ENCODE peak calls at places on chromosomes 7 and 10, in eight cellular contexts. C is GM23248; H is fibroblast of pulmonary artery; B is effector memory CD8-positive, alpha-beta T cell; A is naive B cell; N is stimulated activated CD4-positive, alpha-beta T cell treated with anti-CD3 and anti-CD28 coated beads, Interleukin-4, amount 100 ng/mL, for 48 hours; F is activated CD8-positive, alpha-beta memory T cell treated with anti-CD3 and anti-CD28 coated beads, Interleukin-2, amount 50 U/mL, for 4 hours; X is activated CD8-positive, alpha-beta T cell treated with anti-CD3 and anti-CD28 coated beads for 36 hours. O is an unnamed sample.

GRCh38 chr7:27217951-27218350 is 18.1 kb upstream of the HOXA13 start:
- DNase-seq in C (no peak), H (no peak), B (no peak), A (no peak), N (no peak), F (no peak), X (no peak), O (no peak)

GRCh38 chr10:29443745-29444523 is 155.1 kb downstream of the LYZL1 start:
- DNase-seq in C (no peak), H (no peak), B (no peak), A (no peak), N (no peak), F (no peak), X (peak), O (no peak)

GRCh38 chr10:130160775-130161174 is 24.6 kb downstream of the GLRX3 start:
- DNase-seq in C (no peak), H (no peak), B (no peak), A (no peak), N (no peak), F (no peak), X (peak), O (no peak)

GRCh38 chr10:20709708-20710107 is 187.4 kb downstream of the NEBL start:
- DNase-seq in C (no peak), H (no peak), B (no peak), A (no peak), N (no peak), F (no peak), X (no peak), O (no peak)

GRCh38 chr10:127117125-127117524 is 79.3 kb downstream of the INSYN2A start:
- DNase-seq in C (peak), H (peak), B (no peak), A (no peak), N (peak), F (no peak), X (peak), O (no peak)

GRCh38 chr10:121774404-121774803 is 153.4 kb downstream of the ATE1 start:
- DNase-seq in C (peak), H (no peak), B (no peak), A (no peak), N (no peak), F (no peak), X (no peak), O (no peak)

GRCh38 chr10:93445097-93445960 is 36.8 kb downstream of the MYOF start:
- DNase-seq in C (peak), H (peak), B (no peak), A (no peak), N (no peak), F (no peak), X (no peak), O (no peak)

GRCh38 chr7:92745241-92745640 is 91.1 kb downstream of the CDK6 start:
- DNase-seq in C (no peak), H (no peak), B (no peak), A (no peak), N (no peak), F (no peak), X (no peak), O (no peak)

GRCh38 chr7:111735661-111736323 is 173.5 kb upstream of the IMMP2L start:
- DNase-seq in C (peak), H (peak), B (peak), A (peak), N (peak), F (peak), X (peak), O (peak)

GRCh38 chr7:157442993-157443831 is 106.4 kb downstream of the DNAJB6 start:
- DNase-seq in C (no peak), H (no peak), B (no peak), A (no peak), N (no peak), F (no peak), X (no peak), O (no peak)

GRCh38 chr10:49740346-49741107 is 21.6 kb downstream of the OGDHL start:
- DNase-seq in C (no peak), H (no peak), B (no peak), A (no peak), N (no peak), F (no peak), X (no peak), O (no peak)

GRCh38 chr7:48109848-48110663 is 21.0 kb downstream of the UPP1 start:
- DNase-seq in C (peak), H (peak), B (peak), A (peak), N (peak), F (peak), X (peak), O (peak)

GRCh38 chr7:39720586-39720985 is 97.2 kb downstream of the RALA start:
- DNase-seq in C (no peak), H (no peak), B (no peak), A (no peak), N (no peak), F (no peak), X (no peak), O (no peak)

GRCh38 chr10:67861750-67862460 is 22.6 kb upstream of the SIRT1 start:
- DNase-seq in C (no peak), H (no peak), B (no peak), A (no peak), N (no peak), F (no peak), X (no peak), O (no peak)

GRCh38 chr10:47383254-47384147 is 592 bp downstream of the ZNF488 start:
- DNase-seq in C (no peak), H (no peak), B (no peak), A (no peak), N (no peak), F (no peak), X (no peak), O (no peak)

GRCh38 chr7:152495867-152496266 is 60.1 kb upstream of the KMT2C start:
- DNase-seq in C (no peak), H (no peak), B (no peak), A (no peak), N (no peak), F (no peak), X (no peak), O (no peak)

GRCh38 chr7:140249036-140249806 is 72.4 kb upstream of the KDM7A start:
- DNase-seq in C (no peak), H (no peak), B (no peak), A (no peak), N (no peak), F (no peak), X (no peak), O (no peak)

GRCh38 chr10:35784751-35785150 is 142.7 kb upstream of the FZD8 start:
- DNase-seq in C (no peak), H (no peak), B (no peak), A (no peak), N (no peak), F (no peak), X (no peak), O (no peak)

GRCh38 chr7:131231381-131232220 is 96.1 kb upstream of the MKLN1 start:
- DNase-seq in C (peak), H (peak), B (peak), A (peak), N (peak), F (peak), X (peak), O (peak)

GRCh38 chr7:114175140-114175539 is 239.5 kb upstream of the FOXP2 start:
- DNase-seq in C (peak), H (peak), B (no peak), A (no peak), N (no peak), F (no peak), X (no peak), O (no peak)

GRCh38 chr10:122475130-122475529 is 13.8 kb downstream of the HTRA1 start:
- DNase-seq in C (peak), H (no peak), B (no peak), A (no peak), N (no peak), F (no peak), X (no peak), O (no peak)

GRCh38 chr10:60400366-60400765 is 10.7 kb upstream of the ANK3 start:
- DNase-seq in C (no peak), H (no peak), B (no peak), A (no peak), N (no peak), F (no peak), X (no peak), O (no peak)

GRCh38 chr7:84247591-84247990 is 53.0 kb upstream of the SEMA3A start:
- DNase-seq in C (peak), H (peak), B (no peak), A (no peak), N (no peak), F (no peak), X (no peak), O (no peak)

GRCh38 chr10:75176736-75177135 is 33.9 kb upstream of the VDAC2 start:
- DNase-seq in C (no peak), H (no peak), B (no peak), A (no peak), N (no peak), F (no peak), X (no peak), O (no peak)

GRCh38 chr7:130884437-130885417 is 150.7 kb upstream of the KLF14 start:
- DNase-seq in C (peak), H (peak), B (no peak), A (no peak), N (no peak), F (no peak), X (no peak), O (no peak)

O was measured in central memory CD4-positive, alpha-beta T cell.